ENCODE peak calls at places on chromosomes 13 and 19, in nine cellular contexts. P is stomach; Z is NT2/D1; H is psoas muscle; M is body of pancreas; C is AG04450; W is thoracic aorta; T is CD4-positive, alpha-beta T cell; R is WERI-Rb-1. D is an unnamed sample. For H3K9me3, the result is how much of the 10 kb centered on the place peaks cover.

GRCh38 chr19:52066258-52066866 is 17.7 kb upstream of the ZNF432 start:
- DNase-seq in M (no peak), W (no peak), R (no peak), H (no peak), Z (no peak), C (no peak), T (no peak), P (no peak), D (no peak)

GRCh38 chr19:48565090-48565489 is 13.1 kb downstream of the SULT2B1 start:
- DNase-seq in Z (no peak), C (no peak), P (no peak), W (no peak), M (no peak), R (peak), T (no peak), H (no peak), D (no peak)

GRCh38 chr19:34482380-34483250 is 1.1 kb downstream of the WTIP start:
- DNase-seq in Z (no peak), T (no peak), W (no peak), R (peak), C (no peak), M (no peak), P (no peak), H (no peak), D (no peak)

GRCh38 chr19:18160441-18160791 is 7.5 kb downstream of the PIK3R2 start:
- DNase-seq in P (no peak), W (no peak), M (no peak), C (no peak), H (no peak), R (no peak), Z (no peak), T (no peak), D (no peak)

GRCh38 chr13:98252931-98253470 is 75.9 kb upstream of the RNF113B start:
- DNase-seq in R (no peak), M (no peak), P (no peak), Z (no peak), H (no peak), W (no peak), C (no peak), T (no peak), D (no peak)

GRCh38 chr13:69556540-69557196 is 551.0 kb upstream of the ATXN8OS start:
- DNase-seq in Z (no peak), M (no peak), H (no peak), W (no peak), R (no peak), P (no peak), T (no peak), C (no peak), D (no peak)

GRCh38 chr13:72160977-72161376 is 294.0 kb upstream of the DACH1 start:
- DNase-seq in Z (no peak), M (no peak), W (no peak), H (no peak), P (no peak), C (no peak), R (no peak), T (no peak), D (no peak)

GRCh38 chr13:27954406-27954851 is 14.7 kb downstream of the CDX2 start:
- DNase-seq in W (no peak), M (peak), C (no peak), R (peak), T (no peak), P (peak), H (no peak), Z (no peak), D (no peak)

GRCh38 chr13:106349080-106349841 is 186.2 kb downstream of the EFNB2 start:
- DNase-seq in P (peak), H (no peak), M (peak), W (no peak), R (no peak), Z (no peak), T (no peak), C (no peak), D (no peak)

GRCh38 chr13:110262494-110262893 is 44.5 kb downstream of the COL4A1 start:
- DNase-seq in P (no peak), R (no peak), C (no peak), H (no peak), Z (no peak), W (no peak), T (no peak), M (no peak), D (no peak)

GRCh38 chr13:73370066-73370465 is 311.3 kb downstream of the KLF5 start:
- DNase-seq in M (no peak), P (no peak), W (no peak), H (no peak), R (no peak), C (no peak), T (no peak), Z (no peak), D (no peak)

GRCh38 chr13:113765241-113765910 is 6.3 kb downstream of the TMEM255B start:
- DNase-seq in W (no peak), H (no peak), Z (no peak), M (no peak), T (no peak), C (no peak), P (no peak), R (no peak), D (no peak)

GRCh38 chr19:55472463-55472862 is 4.0 kb upstream of the ZNF628 start:
- DNase-seq in Z (no peak), R (no peak), P (no peak), T (no peak), H (no peak), M (no peak), W (no peak), C (no peak), D (no peak)

GRCh38 chr19:45506991-45507863 is at the start of gene VASP:
- DNase-seq in W (peak), P (peak), Z (peak), H (peak), R (peak), T (peak), M (peak), C (no peak), D (peak)

GRCh38 chr13:98105929-98106336 is 37.0 kb upstream of the FARP1 start:
- DNase-seq in C (no peak), W (no peak), H (no peak), T (no peak), M (no peak), R (no peak), P (no peak), Z (no peak), D (no peak)

GRCh38 chr13:99086149-99086868 is 108.4 kb upstream of the DOCK9 start:
- DNase-seq in P (peak), Z (no peak), T (peak), H (peak), C (no peak), R (peak), W (no peak), M (peak), D (peak)

DNA sequence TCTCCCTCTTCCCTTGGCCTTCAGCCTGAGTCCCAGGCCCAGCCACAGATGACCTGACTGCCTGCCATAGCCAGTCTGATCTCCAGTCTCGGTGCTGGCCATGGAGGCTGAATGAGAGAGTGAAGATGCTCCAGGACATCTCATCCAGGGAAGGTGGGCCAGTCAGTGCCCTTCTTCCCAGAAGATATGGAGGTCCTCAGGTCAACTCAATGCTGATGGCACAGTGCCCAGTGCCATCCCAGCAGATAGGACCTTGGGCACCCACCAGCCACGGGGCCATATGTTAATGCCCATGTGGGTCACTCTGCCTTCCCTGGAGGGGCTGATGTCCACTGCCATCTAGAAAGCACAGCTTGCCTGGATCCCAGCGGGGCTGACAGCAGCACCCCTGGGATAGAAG is 7.2 kb downstream of the VSTM2B start:
- DNase-seq in W (no peak), C (no peak), Z (no peak), M (no peak), P (peak), R (no peak), H (no peak), T (no peak), D (no peak)
- H3K9me3 ChIP-seq in W (under half), C (under half), Z (under half), M (under half), P (under half), R (under half), H (under half), T (under half), D (under half)

GRCh38 chr19:22976248-22976647 is 26.7 kb downstream of the ZNF728 start:
- DNase-seq in T (no peak), C (no peak), R (no peak), M (no peak), W (no peak), H (no peak), Z (no peak), P (no peak), D (no peak)
- H3K9me3 ChIP-seq in T (half or more), C (under half), R (under half), M (under half), W (half or more), H (half or more), Z (half or more), P (half or more), D (under half)

DNA sequence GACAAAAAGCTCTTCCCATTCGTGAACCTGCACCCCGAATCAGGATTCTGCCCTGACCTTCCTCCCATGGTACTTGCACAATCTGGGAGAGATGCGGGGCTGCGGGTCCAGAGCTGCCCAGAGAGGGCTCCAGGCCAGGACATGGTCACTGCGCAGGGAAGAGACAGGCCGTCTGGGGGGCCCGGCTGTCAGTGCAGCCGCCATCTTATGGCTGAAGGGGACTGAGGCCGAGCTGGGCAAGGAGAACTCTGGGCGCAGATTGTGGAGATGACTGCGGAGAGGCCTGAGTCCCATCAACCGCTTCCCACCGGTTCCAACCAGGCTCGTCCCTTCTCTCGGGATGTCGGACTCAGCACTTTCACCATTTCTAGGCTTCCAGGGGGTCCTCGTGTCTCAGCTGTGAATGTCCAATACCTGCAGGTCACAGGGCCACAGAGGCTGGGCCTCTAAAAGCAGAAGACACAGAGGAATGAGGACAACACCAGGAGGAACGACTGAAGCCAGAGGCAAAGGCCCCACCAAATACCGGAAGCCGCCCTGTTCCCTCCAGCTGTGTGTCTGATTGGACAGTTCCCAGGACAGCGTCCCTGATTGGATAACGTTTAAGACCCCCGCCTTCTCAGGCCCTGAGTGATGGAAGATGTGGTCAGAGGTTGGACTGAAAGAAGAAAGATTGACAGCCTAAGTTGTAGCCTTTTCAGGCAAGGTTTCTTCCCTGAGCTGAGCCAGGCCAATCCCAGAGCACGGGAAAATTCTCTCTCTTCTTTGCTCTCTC is 117.1 kb upstream of the ZNF91 start:
- DNase-seq in C (no peak), R (no peak), H (no peak), P (no peak), W (no peak), Z (no peak), M (no peak), T (no peak), D (no peak)
- H3K9me3 ChIP-seq in C (under half), R (under half), H (under half), P (half or more), W (under half), Z (under half), M (under half), T (under half), D (under half)

GRCh38 chr13:100545684-100546061 is 42.9 kb downstream of the GGACT start:
- DNase-seq in P (no peak), W (no peak), T (no peak), C (no peak), R (no peak), Z (no peak), M (no peak), H (no peak), D (no peak)
- H3K9me3 ChIP-seq in P (under half), W (under half), T (under half), C (under half), R (under half), Z (under half), M (under half), H (under half), D (under half)

GRCh38 chr19:21466627-21467026 is 38.8 kb upstream of the ZNF429 start:
- DNase-seq in H (no peak), R (no peak), C (no peak), P (no peak), M (no peak), Z (no peak), W (no peak), T (no peak), D (no peak)

GRCh38 chr19:21463449-21464105 is 41.8 kb upstream of the ZNF429 start:
- DNase-seq in T (no peak), C (no peak), M (peak), W (no peak), R (peak), P (peak), Z (peak), H (no peak), D (no peak)

GRCh38 chr19:21462540-21462939 is 42.9 kb upstream of the ZNF429 start:
- DNase-seq in R (no peak), H (no peak), W (no peak), Z (no peak), P (no peak), M (no peak), C (no peak), T (no peak), D (no peak)

DNA sequence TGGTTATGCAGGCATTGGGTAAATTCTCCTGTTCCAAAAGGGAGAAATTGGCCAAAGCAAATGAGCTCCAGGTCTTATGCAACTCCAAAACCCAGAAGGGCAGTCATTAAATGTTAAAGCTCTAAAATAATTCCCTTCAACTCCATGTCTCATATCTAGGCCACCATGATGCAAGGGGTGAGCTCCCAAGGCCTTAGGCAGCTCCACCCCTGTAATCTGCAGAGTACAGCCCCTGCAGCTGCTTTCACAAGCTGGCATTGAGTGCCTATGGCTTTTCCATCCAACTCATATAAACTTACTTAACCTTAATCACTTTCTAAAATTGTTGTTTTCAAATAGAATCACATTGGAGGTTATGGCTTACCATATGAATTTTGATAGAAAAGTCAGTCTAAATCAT is 44.7 kb upstream of the ZNF429 start:
- DNase-seq in W (no peak), P (no peak), Z (no peak), C (no peak), R (no peak), H (no peak), T (no peak), M (no peak), D (no peak)
- H3K9me3 ChIP-seq in W (under half), P (half or more), Z (under half), C (under half), R (under half), H (under half), T (under half), M (under half), D (under half)

GRCh38 chr19:50239916-50240585 is 36.6 kb downstream of the MYH14 start:
- DNase-seq in Z (no peak), H (no peak), W (no peak), T (no peak), C (no peak), R (no peak), M (no peak), P (no peak), D (no peak)

GRCh38 chr19:50233308-50233910 is 30.0 kb downstream of the MYH14 start:
- DNase-seq in M (no peak), T (no peak), Z (no peak), C (no peak), H (no peak), W (no peak), P (no peak), R (no peak), D (no peak)

GRCh38 chr19:50242586-50242985 is 39.2 kb downstream of the MYH14 start:
- DNase-seq in Z (no peak), T (no peak), H (no peak), M (no peak), P (no peak), C (no peak), W (no peak), R (no peak), D (no peak)

GRCh38 chr19:50232600-50232999 is 29.2 kb downstream of the MYH14 start:
- DNase-seq in R (no peak), T (no peak), Z (no peak), H (no peak), W (no peak), C (no peak), M (no peak), P (no peak), D (no peak)

GRCh38 chr19:50238043-50238442 is 34.6 kb downstream of the MYH14 start:
- DNase-seq in C (no peak), Z (no peak), R (no peak), T (no peak), P (no peak), H (no peak), M (no peak), W (no peak), D (no peak)
- H3K9me3 ChIP-seq in C (under half), Z (under half), R (under half), T (under half), P (under half), H (under half), M (under half), W (under half), D (under half)

GRCh38 chr19:19884583-19884982 is 16.2 kb upstream of the ZNF93 start:
- DNase-seq in Z (no peak), C (no peak), P (no peak), H (no peak), M (no peak), W (no peak), T (no peak), R (no peak), D (no peak)
- H3K9me3 ChIP-seq in Z (half or more), C (under half), P (half or more), H (under half), M (under half), W (under half), T (under half), R (under half), D (under half)

DNA sequence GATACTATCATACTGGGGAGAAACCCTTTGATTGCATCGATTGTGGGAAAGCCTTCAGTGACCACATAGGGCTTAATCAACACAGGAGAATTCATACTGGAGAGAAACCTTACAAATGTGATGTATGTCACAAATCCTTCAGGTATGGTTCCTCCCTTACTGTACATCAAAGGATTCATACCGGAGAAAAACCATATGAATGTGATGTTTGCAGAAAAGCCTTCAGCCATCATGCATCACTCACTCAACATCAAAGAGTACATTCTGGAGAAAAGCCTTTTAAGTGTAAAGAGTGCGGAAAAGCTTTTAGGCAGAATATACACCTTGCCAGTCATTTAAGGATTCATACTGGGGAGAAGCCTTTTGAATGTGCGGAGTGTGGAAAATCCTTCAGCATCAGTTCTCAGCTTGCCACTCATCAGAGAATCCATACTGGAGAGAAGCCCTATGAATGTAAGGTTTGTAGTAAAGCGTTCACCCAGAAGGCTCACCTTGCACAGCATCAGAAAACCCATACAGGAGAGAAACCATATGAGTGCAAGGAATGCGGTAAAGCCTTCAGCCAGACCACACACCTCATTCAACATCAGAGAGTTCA is 12.9 kb upstream of the ZNF470 start:
- DNase-seq in C (no peak), W (no peak), M (no peak), H (no peak), T (no peak), Z (no peak), R (no peak), P (no peak), D (no peak)
- H3K9me3 ChIP-seq in C (under half), W (half or more), M (under half), H (half or more), T (half or more), Z (half or more), R (under half), P (half or more), D (under half)

GRCh38 chr19:28312269-28312668 is 900.7 kb downstream of the UQCRFS1 start:
- DNase-seq in C (no peak), Z (no peak), H (no peak), R (no peak), M (no peak), T (no peak), P (no peak), W (no peak), D (no peak)

GRCh38 chr19:28305513-28305912 is 907.4 kb downstream of the UQCRFS1 start:
- DNase-seq in R (no peak), T (no peak), W (no peak), P (no peak), C (no peak), M (no peak), H (no peak), Z (no peak), D (no peak)

GRCh38 chr19:28307963-28308362 is 905.0 kb downstream of the UQCRFS1 start:
- DNase-seq in M (no peak), H (no peak), C (no peak), W (no peak), T (no peak), Z (no peak), P (no peak), R (no peak), D (no peak)

GRCh38 chr19:28307460-28307859 is 905.5 kb downstream of the UQCRFS1 start:
- DNase-seq in R (no peak), M (no peak), W (no peak), Z (no peak), P (no peak), T (no peak), H (no peak), C (no peak), D (no peak)

GRCh38 chr19:28309072-28309471 is 903.9 kb downstream of the UQCRFS1 start:
- DNase-seq in P (no peak), W (no peak), C (no peak), M (no peak), T (no peak), R (no peak), Z (no peak), H (no peak), D (no peak)
- H3K9me3 ChIP-seq in P (under half), W (under half), C (under half), M (under half), T (under half), R (under half), Z (under half), H (under half), D (under half)